ENCODE peak calls at places on chromosomes 3 and 15, in six cellular contexts. E, Y, T, J, S and V are unnamed samples.
A peak's percentile ranks its signal among the peaks of the same experiment; 100 is the strongest.

GRCh38 chr3:168807426-168807825 is 711.7 kb upstream of the GOLIM4 start:
- DNase-seq in E (no peak), Y (no peak), T (no peak), J (no peak), S (no peak), V (no peak)

GRCh38 chr3:32076566-32076965 is 29.9 kb upstream of the GPD1L start:
- DNase-seq in E (no peak), Y (no peak), T (no peak), J (no peak), S (no peak), V (no peak)

GRCh38 chr15:83205725-83206324 is 1.8 kb downstream of the HDGFL3 start:
- DNase-seq in E (no peak), Y (no peak), T (no peak), J (no peak), S (no peak), V (no peak)

GRCh38 chr3:52183786-52184445 is 14.0 kb upstream of the ALAS1 start:
- DNase-seq in E (no peak), Y (no peak), T (no peak), J (no peak), S (peak; percentile 29), V (no peak)

GRCh38 chr15:84631706-84632272 is 22.3 kb downstream of the WDR73 start:
- DNase-seq in E (no peak), Y (no peak), T (no peak), J (no peak), S (no peak), V (no peak)

GRCh38 chr3:2547049-2547448 is 448.4 kb downstream of the CNTN4 start:
- DNase-seq in E (no peak), Y (no peak), T (no peak), J (no peak), S (no peak), V (no peak)

GRCh38 chr3:160205606-160206005 is 19.6 kb upstream of the C3orf80 start:
- DNase-seq in E (no peak), Y (no peak), T (no peak), J (no peak), S (no peak), V (no peak)

GRCh38 chr15:55344206-55344605 is 25.2 kb downstream of the PIGB start:
- DNase-seq in E (no peak), Y (no peak), T (no peak), J (no peak), S (no peak), V (no peak)

GRCh38 chr3:10707984-10708868 is 107.8 kb upstream of the SLC6A11 start:
- DNase-seq in E (peak; percentile 71), Y (no peak), T (no peak), J (no peak), S (no peak), V (no peak)

GRCh38 chr3:50890688-50891344 is 216.1 kb downstream of the DOCK3 start:
- DNase-seq in E (no peak), Y (no peak), T (no peak), J (no peak), S (no peak), V (no peak)

GRCh38 chr3:126156468-126156867 is 23.9 kb downstream of the ALDH1L1 start:
- DNase-seq in E (peak; percentile 48), Y (no peak), T (peak; percentile 28), J (no peak), S (no peak), V (no peak)

GRCh38 chr3:24364359-24364758 is 130.3 kb downstream of the THRB start:
- DNase-seq in E (no peak), Y (no peak), T (no peak), J (no peak), S (no peak), V (no peak)

GRCh38 chr3:189393598-189393997 is 221.8 kb downstream of the TPRG1 start:
- DNase-seq in E (no peak), Y (peak; percentile 2), T (peak; percentile 3), J (no peak), S (no peak), V (no peak)

GRCh38 chr3:127536818-127537810 is 53.4 kb downstream of the TPRA1 start:
- DNase-seq in E (peak; percentile 82), Y (no peak), T (no peak), J (no peak), S (no peak), V (no peak)

GRCh38 chr15:69037977-69038376 is 23.5 kb downstream of the NOX5 start:
- DNase-seq in E (peak; percentile 49), Y (no peak), T (no peak), J (no peak), S (no peak), V (no peak)

GRCh38 chr15:52257734-52258062 is 37.9 kb downstream of the MYO5C start:
- DNase-seq in E (no peak), Y (no peak), T (no peak), J (no peak), S (no peak), V (no peak)

GRCh38 chr3:80564391-80564790 is 796.6 kb upstream of the ROBO1 start:
- DNase-seq in E (no peak), Y (no peak), T (no peak), J (no peak), S (no peak), V (no peak)

GRCh38 chr3:59502806-59503205 is 453.0 kb upstream of the CFAP20DC start:
- DNase-seq in E (no peak), Y (no peak), T (no peak), J (no peak), S (no peak), V (no peak)

GRCh38 chr3:31312400-31312799 is 220.3 kb upstream of the STT3B start:
- DNase-seq in E (no peak), Y (no peak), T (no peak), J (no peak), S (no peak), V (no peak)

GRCh38 chr15:101251830-101252820 is at the start of gene CHSY1:
- DNase-seq in E (peak; percentile 98), Y (peak; percentile 76), T (peak; percentile 85), J (peak; percentile 93), S (peak; percentile 95), V (peak; percentile 47)

GRCh38 chr3:132843851-132844565 is 121.8 kb upstream of the NPHP3 start:
- DNase-seq in E (no peak), Y (no peak), T (no peak), J (no peak), S (no peak), V (no peak)

GRCh38 chr3:25262322-25262721 is 165.7 kb upstream of the RARB start:
- DNase-seq in E (no peak), Y (no peak), T (no peak), J (no peak), S (no peak), V (no peak)

GRCh38 chr3:60912142-60912541 is 339.1 kb downstream of the FHIT start:
- DNase-seq in E (no peak), Y (no peak), T (no peak), J (no peak), S (no peak), V (no peak)

GRCh38 chr3:9169326-9169725 is 80.1 kb downstream of the SRGAP3 start:
- DNase-seq in E (no peak), Y (no peak), T (no peak), J (no peak), S (no peak), V (no peak)

GRCh38 chr3:26233374-26233773 is 389.2 kb upstream of the LRRC3B start:
- DNase-seq in E (no peak), Y (no peak), T (no peak), J (no peak), S (no peak), V (no peak)

GRCh38 chr15:72796210-72796514 is 12.6 kb upstream of the ADPGK start:
- DNase-seq in E (no peak), Y (no peak), T (peak; percentile 36), J (no peak), S (no peak), V (no peak)

GRCh38 chr15:35019401-35020327 is 31.6 kb upstream of the ZNF770 start:
- DNase-seq in E (no peak), Y (peak; percentile 39), T (no peak), J (no peak), S (no peak), V (no peak)

GRCh38 chr3:69325151-69325550 is 60.7 kb downstream of the FRMD4B start:
- DNase-seq in E (no peak), Y (no peak), T (no peak), J (no peak), S (no peak), V (no peak)

GRCh38 chr3:69328903-69329302 is 57.0 kb downstream of the FRMD4B start:
- DNase-seq in E (no peak), Y (no peak), T (no peak), J (no peak), S (no peak), V (no peak)

GRCh38 chr3:69324362-69325025 is 61.4 kb downstream of the FRMD4B start:
- DNase-seq in E (no peak), Y (no peak), T (no peak), J (no peak), S (no peak), V (no peak)

GRCh38 chr3:69328103-69328755 is 57.7 kb downstream of the FRMD4B start:
- DNase-seq in E (no peak), Y (no peak), T (no peak), J (no peak), S (no peak), V (no peak)

GRCh38 chr3:69326821-69327433 is 59.0 kb downstream of the FRMD4B start:
- DNase-seq in E (no peak), Y (no peak), T (no peak), J (no peak), S (no peak), V (no peak)
- H3K4me3 ChIP-seq in E (no peak overlapping the region), Y (no peak overlapping the region), T (no peak overlapping the region), J (no peak overlapping the region), S (no peak overlapping the region), V (peak overlapping the region; percentile 31)

DNA sequence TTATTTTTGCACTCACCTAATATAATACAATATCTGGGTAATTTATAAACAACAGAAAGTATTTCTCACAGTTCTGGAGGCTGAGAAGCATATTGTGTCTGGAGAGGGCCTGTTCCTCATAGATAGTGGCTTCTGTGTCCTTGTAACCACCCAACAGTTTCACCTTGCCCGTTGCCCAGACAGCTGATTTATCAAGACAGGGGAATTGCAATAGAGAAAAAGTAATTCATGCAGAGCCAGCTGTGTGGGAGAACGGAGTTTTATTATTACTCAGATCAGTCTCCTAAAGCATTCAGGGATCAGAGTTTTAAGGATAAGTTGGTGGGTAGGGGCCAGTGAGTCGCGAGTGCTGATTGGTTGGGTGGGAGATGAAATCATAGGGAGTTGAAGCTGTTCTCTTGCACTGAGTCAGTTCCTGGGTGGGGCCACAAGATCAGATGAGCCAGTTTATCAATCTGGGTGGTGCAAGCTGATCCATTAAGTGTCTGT is 34.0 kb upstream of the C15orf39 start:
- DNase-seq in E (no peak), Y (no peak), T (no peak), J (no peak), S (no peak), V (no peak)
- TF ChIP-seq POLR2A in E (no peak), Y (no peak), T (no peak), J (no peak), S (no peak), V (no peak)

DNA sequence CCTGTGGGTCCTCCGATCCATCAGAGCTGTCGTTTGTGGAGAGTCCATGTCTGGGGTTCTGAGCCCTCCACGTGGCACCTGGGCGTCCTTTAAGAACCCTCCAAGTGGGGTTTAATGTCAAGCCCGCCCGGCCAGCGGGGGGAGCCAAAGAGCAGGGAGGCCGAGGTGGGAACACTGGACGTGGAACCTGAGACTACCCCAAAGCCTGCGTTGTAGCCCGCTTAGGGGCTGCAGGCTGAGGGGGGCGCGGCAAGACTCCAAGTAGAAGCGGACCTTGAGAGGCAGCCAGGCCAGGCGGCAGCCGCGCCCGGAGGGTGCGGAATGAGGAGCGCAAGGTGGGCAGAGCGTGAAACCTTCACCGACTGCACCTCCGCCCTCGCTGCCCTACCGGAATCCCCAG is 126.2 kb upstream of the ATP10A start:
- DNase-seq in E (no peak), Y (no peak), T (no peak), J (no peak), S (no peak), V (no peak)
- TF ChIP-seq CTCF in E (no peak), Y (no peak), T (no peak), J (no peak), S (no peak), V (no peak)

GRCh38 chr15:92652576-92652966 is 3.0 kb downstream of the FAM174B start:
- DNase-seq in E (peak; percentile 59), Y (no peak), T (no peak), J (no peak), S (no peak), V (no peak)
- H3K4me3 ChIP-seq in E (no peak overlapping the region), Y (no peak overlapping the region), T (no peak overlapping the region), J (peak overlapping the region; percentile 66), S (no peak overlapping the region), V (no peak overlapping the region)